ENCODE peak calls at places on chromosomes 16 and 17, in six cellular contexts. W is K562, V is GM12878, X is H1, Z is GM12892, J is HepG2. N is an unnamed sample.
A peak's percentile ranks its signal among the peaks of the same experiment; 100 is the strongest.

GRCh38 chr17:74330446-74330845 is 4.4 kb downstream of the KIF19 start:
- DNase-seq in W (no peak), V (no peak), X (no peak), Z (no peak), J (no peak), N (no peak)

GRCh38 chr16:30656974-30657865 is 1.0 kb upstream of the FBRS start:
- DNase-seq in W (no peak), V (no peak), X (no peak), Z (no peak), J (no peak), N (no peak)

GRCh38 chr17:10022416-10022815 is 117.3 kb upstream of the RCVRN start:
- DNase-seq in W (no peak), V (no peak), X (no peak), Z (no peak), J (no peak), N (no peak)

GRCh38 chr16:19001788-19002187 is 18.1 kb downstream of the TMC7 start:
- DNase-seq in W (no peak), V (no peak), X (no peak), Z (no peak), J (no peak), N (no peak)

GRCh38 chr17:63369233-63369632 is 76.9 kb downstream of the CYB561 start:
- DNase-seq in W (no peak), V (no peak), X (no peak), Z (no peak), J (no peak), N (no peak)

GRCh38 chr17:82960419-82961271 is 118.8 kb upstream of the METRNL start:
- DNase-seq in W (no peak), V (no peak), X (no peak), Z (no peak), J (no peak), N (no peak)

GRCh38 chr17:6079960-6080359 is 9.8 kb downstream of the WSCD1 start:
- DNase-seq in W (no peak), V (no peak), X (no peak), Z (no peak), J (no peak), N (no peak)

GRCh38 chr17:41455236-41455635 is 11.9 kb downstream of the KRT32 start:
- DNase-seq in W (no peak), V (no peak), X (no peak), Z (no peak), J (no peak), N (no peak)

GRCh38 chr16:75647138-75647491 is 350 bp downstream of the KARS1 start:
- DNase-seq in W (no peak), V (no peak), X (no peak), Z (no peak), J (no peak), N (no peak)

GRCh38 chr17:50934672-50935200 is 68.6 kb upstream of the TOB1 start:
- DNase-seq in W (peak; percentile 60), V (no peak), X (no peak), Z (no peak), J (no peak), N (no peak)

GRCh38 chr16:57245472-57246113 is 534 bp downstream of the ARL2BP start:
- DNase-seq in W (no peak), V (no peak), X (no peak), Z (peak; percentile 50), J (no peak), N (no peak)

GRCh38 chr17:82302991-82303943 is 14.1 kb downstream of the CD7 start:
- DNase-seq in W (no peak), V (no peak), X (no peak), Z (no peak), J (no peak), N (no peak)

GRCh38 chr17:81036128-81036891 is 1.4 kb downstream of the BAIAP2 start:
- DNase-seq in W (no peak), V (no peak), X (no peak), Z (no peak), J (no peak), N (no peak)

GRCh38 chr17:82041139-82041814 is 3.8 kb upstream of the DCXR start:
- DNase-seq in W (no peak), V (no peak), X (no peak), Z (no peak), J (no peak), N (no peak)

GRCh38 chr17:67434061-67434525 is 57.0 kb downstream of the PITPNC1 start:
- DNase-seq in W (no peak), V (no peak), X (no peak), Z (no peak), J (no peak), N (no peak)
- TF ChIP-seq POLR2AphosphoS5 in W (no peak), V (no peak), X (no peak), Z (no peak), J (no peak), N (no peak)

GRCh38 chr16:86771506-86772230 is 193.3 kb downstream of the FOXL1 start:
- DNase-seq in W (no peak), V (no peak), X (no peak), Z (no peak), J (no peak), N (no peak)

GRCh38 chr16:86768231-86768791 is 190.0 kb downstream of the FOXL1 start:
- DNase-seq in W (no peak), V (no peak), X (no peak), Z (no peak), J (no peak), N (no peak)

GRCh38 chr16:86766700-86767099 is 188.4 kb downstream of the FOXL1 start:
- DNase-seq in W (no peak), V (no peak), X (no peak), Z (no peak), J (no peak), N (no peak)

GRCh38 chr16:86772231-86772510 is 193.8 kb downstream of the FOXL1 start:
- DNase-seq in W (no peak), V (no peak), X (no peak), Z (no peak), J (no peak), N (no peak)

GRCh38 chr16:86768999-86769398 is 190.7 kb downstream of the FOXL1 start:
- DNase-seq in W (no peak), V (peak; percentile 8), X (no peak), Z (no peak), J (no peak), N (no peak)
- TF ChIP-seq TAF1 in W (no peak), V (no peak), X (no peak), Z (no peak), J (no peak), N (no peak)

GRCh38 chr17:17457680-17458079 is 19.1 kb upstream of the MED9 start:
- DNase-seq in W (no peak), V (no peak), X (no peak), Z (no peak), J (no peak), N (no peak)
- TF ChIP-seq POLR2A in W (no peak), V (no peak), X (no peak), Z (no peak), J (no peak), N (no peak)

GRCh38 chr16:68000450-68000849 is 1.2 kb upstream of the DPEP2 start:
- DNase-seq in W (no peak), V (no peak), X (no peak), Z (no peak), J (no peak), N (no peak)
- TF ChIP-seq POLR2AphosphoS5 in W (no peak), V (no peak), X (no peak), Z (no peak), J (no peak), N (no peak)

DNA sequence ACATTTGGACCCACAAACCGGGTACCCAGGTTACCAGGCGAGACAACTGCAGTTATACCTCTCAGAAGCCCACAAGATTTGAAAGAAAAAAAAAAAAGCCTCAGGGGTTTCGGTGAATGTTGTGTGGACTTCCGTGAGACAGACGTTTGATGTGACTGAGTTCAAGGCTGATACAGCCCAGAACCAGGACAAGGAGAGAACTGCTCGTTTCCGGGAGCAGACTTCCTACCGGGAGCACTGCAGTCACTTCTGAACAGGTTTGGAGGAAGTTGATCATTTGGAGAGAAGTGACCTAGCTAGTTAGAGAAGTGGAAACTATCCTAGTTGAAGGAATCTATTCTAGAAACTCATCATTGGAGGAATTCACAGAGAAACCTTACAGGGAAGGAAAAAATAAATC is 847 bp downstream of the CKLF start:
- DNase-seq in W (no peak), V (no peak), X (no peak), Z (no peak), J (no peak), N (no peak)
- TF ChIP-seq TAF1 in W (no peak), V (no peak), X (no peak), Z (no peak), J (no peak), N (no peak)

GRCh38 chr17:68456529-68457167 is 648 bp downstream of the WIPI1 start:
- DNase-seq in W (no peak), V (no peak), X (peak; percentile 58), Z (no peak), J (peak; percentile 92), N (no peak)
- TF ChIP-seq POLR2A in W (no peak), V (no peak), X (peak; percentile 59), Z (no peak), J (peak; percentile 49), N (no peak)

GRCh38 chr17:16440814-16441629 is 25.7 kb downstream of the TRPV2 start:
- DNase-seq in W (no peak), V (no peak), X (no peak), Z (no peak), J (no peak), N (no peak)

GRCh38 chr17:16443390-16444257 is 28.3 kb downstream of the TRPV2 start:
- DNase-seq in W (no peak), V (no peak), X (no peak), Z (no peak), J (no peak), N (no peak)

GRCh38 chr17:16444258-16444886 is 29.0 kb downstream of the TRPV2 start:
- DNase-seq in W (no peak), V (no peak), X (no peak), Z (no peak), J (no peak), N (no peak)

GRCh38 chr17:16442141-16442540 is 26.8 kb downstream of the TRPV2 start:
- DNase-seq in W (no peak), V (no peak), X (no peak), Z (no peak), J (no peak), N (no peak)

GRCh38 chr17:16442594-16443389 is 27.4 kb downstream of the TRPV2 start:
- DNase-seq in W (no peak), V (no peak), X (no peak), Z (no peak), J (no peak), N (no peak)
- TF ChIP-seq POLR2AphosphoS5 in W (no peak), V (peak; percentile 16), X (peak; percentile 80), Z (peak; percentile 54), J (peak; percentile 51), N (peak; percentile 69)

DNA sequence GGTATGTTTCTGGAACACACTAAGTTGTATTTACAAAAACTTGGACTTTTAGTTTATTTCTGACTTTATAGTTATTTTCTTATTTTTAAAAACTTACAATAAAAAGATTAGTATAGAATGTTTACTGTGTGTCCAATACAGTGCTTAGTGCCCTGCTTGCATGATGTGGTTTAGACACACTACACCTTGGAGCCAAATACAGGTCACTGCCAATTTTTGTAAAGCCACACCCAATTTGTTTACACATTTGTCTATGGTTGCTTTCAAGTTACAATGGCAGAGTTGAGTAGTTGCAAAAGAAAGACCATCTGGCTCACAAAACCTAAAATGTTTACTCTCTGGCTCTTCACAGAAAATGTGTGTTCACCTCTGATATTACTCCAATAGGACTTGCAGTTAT is 807.1 kb downstream of the KCNJ2 start:
- DNase-seq in W (no peak), V (no peak), X (no peak), Z (no peak), J (no peak), N (no peak)
- TF ChIP-seq TAF1 in W (no peak), V (no peak), X (no peak), Z (no peak), J (no peak), N (no peak)